ENCODE peak calls at places on chromosomes 5 and 9, in seven cellular contexts. K is heart right ventricle; Z is cardiac fibroblast; W is fibroblast of pulmonary artery; U is CD4-positive, CD25-positive, alpha-beta regulatory T cell; H is left ventricle myocardium inferior; Y is tibial nerve. D is an unnamed sample.

GRCh38 chr9:127825319-127826051 is 22.8 kb downstream of the FPGS start:
- DNase-seq in K (no peak), Y (no peak), U (no peak), H (peak), Z (no peak), W (no peak), D (no peak)

GRCh38 chr5:83097582-83098265 is 20.4 kb downstream of the XRCC4 start:
- DNase-seq in K (no peak), Z (peak), U (no peak), W (peak), Y (no peak), H (no peak), D (no peak)

GRCh38 chr9:137117269-137117731 is 2.8 kb upstream of the DPP7 start:
- DNase-seq in K (no peak), Y (no peak), Z (no peak), W (no peak), H (no peak), U (no peak), D (no peak)

GRCh38 chr9:107504585-107505455 is 15.3 kb upstream of the KLF4 start:
- DNase-seq in U (no peak), Z (peak), W (peak), Y (no peak), H (no peak), K (no peak), D (no peak)

GRCh38 chr5:9652295-9652694 is 22.1 kb upstream of the TAS2R1 start:
- DNase-seq in H (no peak), Y (no peak), K (no peak), W (no peak), U (no peak), Z (no peak), D (no peak)

GRCh38 chr9:129586647-129587046 is 34.3 kb downstream of the C9orf50 start:
- DNase-seq in H (no peak), K (no peak), Y (no peak), W (no peak), U (no peak), Z (peak), D (no peak)

GRCh38 chr5:154000703-154001102 is 38.0 kb downstream of the FAM114A2 start:
- DNase-seq in Z (no peak), H (no peak), K (no peak), U (no peak), W (no peak), Y (no peak), D (no peak)

GRCh38 chr5:93427316-93427715 is 153.7 kb downstream of the NR2F1-AS1 start:
- DNase-seq in H (no peak), K (no peak), Z (no peak), Y (no peak), U (no peak), W (no peak), D (no peak)

GRCh38 chr5:69432412-69433206 is 17.7 kb downstream of the MARVELD2 start:
- DNase-seq in Y (no peak), U (no peak), W (no peak), H (no peak), K (no peak), Z (no peak), D (no peak)

GRCh38 chr5:74493426-74493825 is 147.1 kb downstream of the ENC1 start:
- DNase-seq in K (no peak), W (no peak), Y (no peak), Z (peak), H (no peak), U (no peak), D (no peak)

GRCh38 chr5:10762178-10762775 is 1.2 kb upstream of the DAP start:
- DNase-seq in K (peak), Y (peak), W (peak), U (no peak), Z (peak), H (peak), D (no peak)

GRCh38 chr5:137498301-137498735 is 808 bp downstream of the SPOCK1 start:
- DNase-seq in U (no peak), Y (no peak), H (no peak), K (no peak), Z (peak), W (peak), D (no peak)

GRCh38 chr9:75953218-75953617 is 62.7 kb downstream of the PCSK5 start:
- DNase-seq in U (no peak), Y (no peak), Z (peak), H (no peak), K (no peak), W (peak), D (peak)

GRCh38 chr9:91917436-91917835 is 32.6 kb downstream of the ROR2 start:
- DNase-seq in W (no peak), Y (no peak), H (no peak), K (no peak), U (no peak), Z (no peak), D (no peak)

GRCh38 chr5:50958852-50959457 is 292.5 kb downstream of the PARP8 start:
- DNase-seq in Y (peak), U (no peak), K (no peak), W (peak), H (no peak), Z (peak), D (no peak)

GRCh38 chr5:11064763-11065450 is 303.9 kb upstream of the DAP start:
- DNase-seq in U (no peak), Y (no peak), K (no peak), H (no peak), W (no peak), Z (no peak), D (no peak)

GRCh38 chr5:163846512-163846911 is 341.1 kb downstream of the MAT2B start:
- DNase-seq in Y (no peak), U (no peak), Z (peak), K (no peak), W (peak), H (no peak), D (peak)

GRCh38 chr9:127505396-127506116 is 54.2 kb downstream of the LRSAM1 start:
- DNase-seq in W (peak), Y (no peak), Z (peak), U (peak), H (no peak), K (no peak), D (no peak)

GRCh38 chr5:125668904-125669303 is 754.3 kb upstream of the GRAMD2B start:
- DNase-seq in Z (no peak), K (no peak), Y (no peak), U (no peak), W (no peak), H (no peak), D (no peak)

GRCh38 chr5:111360173-111360572 is 136.0 kb downstream of the CAMK4 start:
- DNase-seq in W (no peak), U (no peak), Y (no peak), H (no peak), K (no peak), Z (no peak), D (no peak)

GRCh38 chr5:170219615-170220014 is 13.2 kb upstream of the C5orf58 start:
- DNase-seq in K (no peak), Y (no peak), U (no peak), W (peak), H (no peak), Z (peak), D (peak)

GRCh38 chr5:96997265-96997859 is 61.5 kb downstream of the LNPEP start:
- DNase-seq in U (peak), K (peak), Z (peak), W (peak), Y (peak), H (no peak), D (no peak)

GRCh38 chr9:137029058-137029922 is 1.3 kb upstream of the ABCA2 start:
- DNase-seq in K (peak), Z (peak), U (peak), W (peak), Y (peak), H (peak), D (no peak)

GRCh38 chr9:19641046-19641445 is 147.8 kb downstream of the SLC24A2 start:
- DNase-seq in Z (peak), W (peak), H (no peak), Y (no peak), K (no peak), U (no peak), D (peak)

GRCh38 chr9:129863059-129863690 is 27.9 kb downstream of the USP20 start:
- DNase-seq in W (peak), Y (no peak), K (no peak), Z (peak), H (no peak), U (peak), D (no peak)

GRCh38 chr5:6183391-6184390 is 194.7 kb downstream of the MED10 start:
- DNase-seq in W (no peak), K (no peak), Z (no peak), Y (no peak), H (no peak), U (no peak), D (no peak)

GRCh38 chr5:103601314-103601713 is 38.7 kb upstream of the NUDT12 start:
- DNase-seq in Z (no peak), H (no peak), W (no peak), Y (no peak), K (no peak), U (no peak), D (no peak)

GRCh38 chr5:83586874-83587776 is 115.6 kb downstream of the VCAN start:
- DNase-seq in H (no peak), Y (no peak), U (no peak), Z (peak), W (peak), K (no peak), D (no peak)

GRCh38 chr5:53362521-53362941 is 117.9 kb upstream of the FST start:
- DNase-seq in H (no peak), W (peak), U (no peak), Y (no peak), Z (peak), K (peak), D (peak)

GRCh38 chr9:128149001-128149701 is at the start of gene LCN2:
- DNase-seq in K (no peak), H (no peak), U (no peak), Y (no peak), Z (peak), W (no peak), D (no peak)

GRCh38 chr9:35108461-35108860 is 5.5 kb upstream of the STOML2 start:
- DNase-seq in Z (no peak), H (no peak), U (no peak), Y (no peak), K (no peak), W (no peak), D (no peak)

GRCh38 chr5:57650360-57651069 is 167.9 kb upstream of the ACTBL2 start:
- DNase-seq in W (peak), H (no peak), K (no peak), Y (peak), U (no peak), Z (peak), D (peak)

GRCh38 chr5:6849569-6849968 is 136.3 kb downstream of the TENT4A start:
- DNase-seq in W (no peak), U (no peak), Y (no peak), H (no peak), K (no peak), Z (no peak), D (no peak)

GRCh38 chr5:96614110-96614691 is 48.0 kb upstream of the CAST start:
- DNase-seq in H (no peak), Y (peak), Z (peak), K (peak), W (peak), U (peak), D (peak)

GRCh38 chr9:125475385-125475784 is 213.8 kb downstream of the GAPVD1 start:
- DNase-seq in H (no peak), K (peak), Z (no peak), U (no peak), W (no peak), Y (no peak), D (no peak)

GRCh38 chr5:133460172-133460758 is 152.1 kb downstream of the FSTL4 start:
- DNase-seq in Z (peak), K (no peak), U (no peak), H (no peak), W (peak), Y (no peak), D (no peak)

GRCh38 chr5:91159647-91160046 is 223.5 kb downstream of the ARRDC3 start:
- DNase-seq in H (no peak), U (no peak), Z (no peak), Y (no peak), K (no peak), W (no peak), D (no peak)

GRCh38 chr5:158947831-158948230 is 151.9 kb downstream of the EBF1 start:
- DNase-seq in W (peak), K (no peak), U (no peak), Y (no peak), Z (no peak), H (no peak), D (no peak)

GRCh38 chr9:115385383-115386122 is 267.6 kb upstream of the TNC start:
- DNase-seq in Z (no peak), K (no peak), U (no peak), H (no peak), Y (no peak), W (no peak), D (no peak)

GRCh38 chr5:156394642-156395393 is 67.9 kb downstream of the SGCD start:
- DNase-seq in K (peak), W (peak), H (no peak), Y (peak), Z (peak), U (no peak), D (no peak)

DNA sequence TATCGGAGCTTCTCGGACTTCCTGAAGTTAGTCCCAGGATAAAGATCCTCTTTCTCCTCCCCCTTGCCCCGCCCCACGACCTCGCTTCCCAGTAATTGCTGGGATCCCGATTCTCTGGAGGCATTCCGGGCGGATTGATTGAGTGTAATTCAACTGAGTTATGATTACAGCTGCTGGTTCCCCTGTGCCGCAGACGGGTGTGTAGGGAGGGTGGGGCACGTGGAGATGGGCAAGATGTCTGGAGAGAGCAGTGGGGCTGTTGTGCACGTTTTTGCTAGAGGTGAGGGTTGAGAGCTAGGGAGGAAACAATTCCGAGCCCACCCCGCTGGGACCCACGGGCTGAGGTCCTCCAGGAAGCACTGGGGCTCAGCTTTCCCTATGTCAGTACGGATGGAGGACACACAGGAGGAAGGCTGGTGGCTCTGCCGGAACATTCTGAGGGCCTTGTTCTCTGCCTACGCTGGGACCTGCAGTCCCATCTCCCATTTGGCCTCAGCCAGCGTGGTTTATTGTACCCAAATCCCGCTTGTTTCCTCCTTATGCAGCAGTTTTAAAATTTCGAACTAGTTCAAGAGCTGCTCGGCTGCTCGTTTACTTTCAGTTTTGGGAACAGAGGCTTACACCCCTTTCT is 2.4 kb upstream of the DMRT2 start:
- DNase-seq in W (no peak), Z (peak), Y (no peak), K (no peak), H (no peak), U (no peak), D (no peak)
- H3K4me3 ChIP-seq in W (peak), Z (peak), Y (peak), K (peak), H (peak), U (peak), D (peak)

DNA sequence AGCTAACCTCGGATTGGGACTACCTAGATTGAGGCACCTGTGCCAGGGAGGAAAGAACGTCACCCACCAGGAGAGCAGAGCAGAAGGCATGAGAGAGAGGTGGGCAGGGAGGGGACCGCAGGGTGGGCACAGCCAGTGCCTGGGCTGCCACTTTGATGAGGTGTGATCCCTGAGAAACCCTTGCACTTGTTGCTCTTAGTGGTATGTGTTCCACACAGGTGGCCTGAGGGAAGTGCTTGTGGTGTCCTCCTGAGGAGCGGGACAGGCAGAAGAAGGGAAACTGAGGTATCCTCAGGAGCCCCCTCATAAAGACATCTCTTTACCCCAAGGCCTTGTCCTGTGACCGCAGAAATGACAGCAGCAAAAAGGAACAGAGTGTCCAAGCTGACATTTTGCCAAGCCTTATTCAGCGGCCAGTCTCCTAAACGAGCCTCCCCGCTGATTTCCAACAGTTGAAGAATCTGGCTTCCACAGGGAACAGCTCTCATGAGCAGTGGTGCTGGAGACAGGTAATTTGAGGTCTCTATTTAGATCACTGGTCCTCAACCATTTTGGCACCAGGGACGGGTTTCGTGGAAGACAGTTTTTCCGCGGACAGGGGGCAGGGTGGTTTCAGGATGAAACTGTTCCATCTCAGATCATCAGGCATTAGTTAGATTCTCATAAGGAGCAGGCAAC is 82.4 kb downstream of the FOXD1 start:
- DNase-seq in Y (no peak), W (no peak), Z (no peak), H (no peak), K (no peak), U (no peak), D (no peak)
- H3K4me3 ChIP-seq in Y (no peak), W (no peak), Z (no peak), H (no peak), K (no peak), U (no peak), D (no peak)

GRCh38 chr5:55577353-55578060 is 42.7 kb upstream of the PLPP1 start:
- DNase-seq in Z (peak), K (peak), H (peak), U (no peak), Y (no peak), W (peak), D (no peak)
- H3K4me3 ChIP-seq in Z (no peak), K (no peak), H (no peak), U (no peak), Y (no peak), W (no peak), D (no peak)

GRCh38 chr9:8895498-8896224 is 1096.1 kb upstream of the DMAC1 start:
- DNase-seq in H (no peak), Z (peak), W (peak), Y (peak), U (peak), K (peak), D (peak)
- H3K4me3 ChIP-seq in H (peak), Z (no peak), W (no peak), Y (no peak), U (no peak), K (no peak), D (no peak)

DNA sequence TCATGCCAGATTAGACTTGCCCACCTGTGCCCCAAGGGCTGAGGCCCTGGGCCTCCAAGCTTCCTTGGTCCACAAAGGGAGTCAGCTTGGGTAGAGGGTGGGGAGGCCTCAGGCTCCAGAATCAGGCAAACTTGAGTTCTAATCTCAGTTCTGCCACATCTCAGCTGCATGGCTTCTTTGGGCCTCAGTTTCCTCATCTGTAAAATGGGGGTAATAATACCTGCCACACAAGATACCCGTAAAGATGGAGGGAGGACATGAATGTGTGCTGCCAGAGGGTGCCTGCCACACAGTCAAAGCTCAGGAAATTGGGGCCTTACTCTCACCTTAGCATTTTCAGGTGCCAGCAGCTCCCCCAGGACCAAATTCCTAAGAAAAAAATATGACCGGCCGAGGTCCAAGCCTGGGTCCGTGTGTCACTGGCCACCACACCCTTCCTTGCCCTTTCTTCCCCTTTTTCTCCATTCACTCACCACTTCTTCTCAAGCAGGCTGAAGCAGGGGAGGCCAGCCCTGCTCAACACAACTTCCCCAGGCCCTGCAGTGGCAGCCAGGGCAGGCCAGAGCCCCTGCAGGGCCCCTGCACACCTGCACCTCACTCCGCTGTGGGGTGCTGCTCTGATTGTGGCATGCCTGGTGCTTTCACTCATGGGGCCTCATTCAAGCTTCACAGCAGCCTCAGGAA is 3.8 kb downstream of the RGS14 start:
- DNase-seq in K (no peak), W (no peak), Y (no peak), H (no peak), U (no peak), Z (no peak), D (no peak)
- H3K4me3 ChIP-seq in K (no peak), W (no peak), Y (no peak), H (no peak), U (peak), Z (no peak), D (no peak)

GRCh38 chr5:135045488-135045887 is 11.5 kb upstream of the PITX1 start:
- DNase-seq in Z (no peak), U (no peak), Y (no peak), K (no peak), W (no peak), H (no peak), D (no peak)
- H3K4me3 ChIP-seq in Z (no peak), U (no peak), Y (no peak), K (no peak), W (no peak), H (no peak), D (no peak)

DNA sequence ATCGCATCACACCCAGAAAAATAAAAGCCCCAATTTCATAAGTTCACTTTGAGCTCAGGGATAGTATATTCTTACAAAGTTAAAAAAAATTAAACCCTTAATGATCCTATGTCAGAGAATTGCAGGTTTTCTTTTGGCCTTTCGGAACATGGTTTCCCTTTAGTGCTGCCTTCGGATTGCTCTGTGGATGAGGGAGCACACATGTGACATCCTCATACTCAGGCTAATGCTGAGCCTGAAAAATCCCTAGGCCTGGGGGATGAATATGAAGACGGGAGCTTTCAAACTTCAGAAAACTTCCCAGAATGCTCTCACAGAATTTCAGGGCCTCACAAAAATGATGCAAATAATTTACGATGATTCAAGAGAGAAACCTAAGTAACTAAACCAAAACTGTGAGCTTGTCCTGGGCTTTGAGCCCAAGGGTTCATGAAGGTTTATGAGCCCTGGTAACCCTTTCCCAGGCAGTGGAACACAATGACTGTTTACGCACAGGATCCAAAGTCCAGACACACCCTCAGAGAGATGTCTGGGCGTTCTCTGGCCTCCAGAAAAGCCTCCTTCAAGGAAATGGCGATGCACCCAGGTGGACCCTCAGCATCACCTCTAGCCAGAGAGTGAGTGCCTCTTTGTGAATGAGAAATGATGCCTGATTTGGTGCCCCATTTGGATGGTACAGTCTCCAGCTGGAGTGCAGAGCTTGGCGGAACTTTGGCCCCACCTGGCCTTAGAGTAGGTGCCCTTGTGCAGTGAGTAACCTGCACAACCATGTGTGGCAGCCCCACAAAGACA is 145.4 kb downstream of the ENTREP1 start:
- DNase-seq in W (no peak), H (no peak), Y (peak), Z (no peak), U (no peak), K (peak), D (no peak)
- H3K4me3 ChIP-seq in W (no peak), H (no peak), Y (no peak), Z (no peak), U (no peak), K (no peak), D (no peak)